ENCODE peak calls at places on chromosome 1, in seven cellular contexts. H, Z, W, O, V, N and I are unnamed samples.

GRCh38 chr1:183914283-183914682 is 109.4 kb downstream of the RGL1 start:
- DNase-seq in H (no peak), N (no peak), V (no peak), W (no peak), Z (no peak), O (no peak), I (no peak)

GRCh38 chr1:226882631-226883409 is 12.4 kb downstream of the PSEN2 start:
- DNase-seq in V (peak), Z (no peak), N (no peak), O (no peak), W (peak), H (no peak), I (peak)

GRCh38 chr1:23424171-23424959 is at the start of gene TCEA3:
- DNase-seq in W (peak), H (peak), V (no peak), O (peak), N (no peak), Z (no peak), I (peak)

GRCh38 chr1:56713112-56713511 is 68.0 kb downstream of the PRKAA2 start:
- DNase-seq in N (no peak), O (no peak), Z (no peak), H (no peak), V (no peak), W (no peak), I (no peak)

GRCh38 chr1:110783292-110783918 is 89.5 kb upstream of the CD53 start:
- DNase-seq in V (no peak), O (peak), N (no peak), Z (peak), W (no peak), H (peak), I (no peak)

GRCh38 chr1:235011064-235011598 is 117.5 kb downstream of the TOMM20 start:
- DNase-seq in O (no peak), Z (no peak), N (no peak), W (no peak), V (peak), H (no peak), I (no peak)

GRCh38 chr1:155124503-155125463 is 2.9 kb upstream of the EFNA1 start:
- DNase-seq in Z (no peak), V (no peak), W (no peak), O (no peak), H (no peak), N (no peak), I (no peak)

GRCh38 chr1:65165269-65166002 is 17.4 kb downstream of the AK4 start:
- DNase-seq in O (no peak), V (peak), H (no peak), W (no peak), N (no peak), Z (peak), I (no peak)

GRCh38 chr1:10730985-10731384 is 65.5 kb downstream of the CASZ1 start:
- DNase-seq in V (no peak), Z (no peak), W (no peak), N (no peak), H (peak), O (no peak), I (no peak)

GRCh38 chr1:10724948-10725852 is 71.2 kb downstream of the CASZ1 start:
- DNase-seq in Z (no peak), O (peak), H (no peak), W (no peak), N (no peak), V (no peak), I (no peak)

GRCh38 chr1:10727703-10728348 is 68.6 kb downstream of the CASZ1 start:
- DNase-seq in O (peak), N (no peak), V (no peak), W (no peak), H (no peak), Z (no peak), I (no peak)

GRCh38 chr1:10726355-10726754 is 70.1 kb downstream of the CASZ1 start:
- DNase-seq in O (no peak), V (no peak), W (no peak), H (no peak), N (no peak), Z (no peak), I (no peak)

GRCh38 chr1:10728595-10729410 is 67.6 kb downstream of the CASZ1 start:
- DNase-seq in Z (no peak), H (no peak), W (no peak), O (no peak), V (no peak), N (no peak), I (no peak)
- TF ChIP-seq TAF1 in Z (no peak), H (no peak), W (no peak), O (no peak), V (no peak), N (no peak), I (no peak)

GRCh38 chr1:6489383-6489765 is 2.1 kb downstream of the PLEKHG5 start:
- DNase-seq in N (no peak), O (no peak), H (no peak), V (no peak), W (no peak), Z (no peak), I (no peak)

GRCh38 chr1:6488602-6489382 is 2.7 kb downstream of the PLEKHG5 start:
- DNase-seq in N (no peak), O (no peak), Z (no peak), H (no peak), V (no peak), W (no peak), I (no peak)

GRCh38 chr1:6490181-6491075 is 1.0 kb downstream of the PLEKHG5 start:
- DNase-seq in W (peak), Z (peak), N (no peak), V (peak), O (peak), H (peak), I (peak)

GRCh38 chr1:6491076-6491449 is 404 bp downstream of the PLEKHG5 start:
- DNase-seq in V (no peak), N (no peak), O (no peak), Z (no peak), W (no peak), H (no peak), I (no peak)

GRCh38 chr1:6489799-6490180 is 1.7 kb downstream of the PLEKHG5 start:
- DNase-seq in W (peak), O (peak), V (peak), N (no peak), Z (peak), H (peak), I (peak)
- TF ChIP-seq POLR2AphosphoS5 in W (no peak), O (no peak), V (no peak), N (no peak), Z (no peak), H (no peak), I (no peak)

DNA sequence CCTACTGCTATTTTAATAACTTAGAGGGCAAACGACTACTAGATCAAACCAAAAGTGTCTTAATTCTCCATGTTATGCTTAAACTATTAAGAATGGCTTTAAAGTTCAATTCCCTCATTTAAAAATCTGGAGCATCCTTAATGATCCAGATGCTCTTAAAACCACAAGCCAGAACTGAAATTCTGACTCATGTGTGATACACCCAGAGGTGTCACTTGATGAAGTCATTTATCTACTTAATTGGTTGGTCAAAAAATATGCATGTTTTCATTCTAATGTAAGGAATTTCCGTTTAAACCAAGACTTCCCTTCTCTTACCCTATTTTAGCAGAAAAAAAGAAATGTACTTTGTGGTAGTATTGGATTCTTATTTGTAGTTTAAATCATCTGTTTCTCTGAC is 1261.2 kb upstream of the B3GALT2 start:
- DNase-seq in Z (no peak), H (no peak), N (no peak), V (no peak), O (no peak), W (no peak), I (no peak)
- TF ChIP-seq TAF1 in Z (no peak), H (no peak), N (no peak), V (no peak), O (no peak), W (no peak), I (no peak)

DNA sequence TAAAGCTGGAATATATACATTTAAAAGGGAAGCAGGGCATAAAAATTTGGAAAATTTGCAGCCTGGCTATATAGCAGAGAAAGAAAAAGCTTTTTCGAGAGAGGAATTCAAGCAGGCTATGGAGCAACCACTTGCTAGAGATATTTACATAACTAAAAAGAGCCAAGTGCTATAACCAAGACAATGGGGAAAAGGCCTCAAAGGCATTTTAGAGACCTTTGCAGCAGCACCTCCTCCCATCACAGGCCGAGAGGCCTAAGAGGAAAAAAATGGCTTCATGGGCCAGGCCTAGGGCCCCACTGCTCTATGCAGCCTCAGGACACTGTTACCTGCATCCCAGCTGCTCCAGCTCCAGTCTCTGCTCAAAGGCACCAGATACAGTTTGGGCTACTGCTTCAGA is 37.0 kb downstream of the CAPN9 start:
- DNase-seq in V (no peak), W (no peak), H (no peak), Z (no peak), O (no peak), N (no peak), I (no peak)
- TF ChIP-seq POLR2AphosphoS5 in V (no peak), W (no peak), H (no peak), Z (no peak), O (no peak), N (peak), I (no peak)

GRCh38 chr1:179169616-179170467 is 59.6 kb downstream of the ABL2 start:
- DNase-seq in Z (no peak), O (no peak), V (no peak), H (no peak), W (no peak), N (no peak), I (no peak)
- TF ChIP-seq TAF1 in Z (no peak), O (no peak), V (no peak), H (no peak), W (no peak), N (no peak), I (no peak)

DNA sequence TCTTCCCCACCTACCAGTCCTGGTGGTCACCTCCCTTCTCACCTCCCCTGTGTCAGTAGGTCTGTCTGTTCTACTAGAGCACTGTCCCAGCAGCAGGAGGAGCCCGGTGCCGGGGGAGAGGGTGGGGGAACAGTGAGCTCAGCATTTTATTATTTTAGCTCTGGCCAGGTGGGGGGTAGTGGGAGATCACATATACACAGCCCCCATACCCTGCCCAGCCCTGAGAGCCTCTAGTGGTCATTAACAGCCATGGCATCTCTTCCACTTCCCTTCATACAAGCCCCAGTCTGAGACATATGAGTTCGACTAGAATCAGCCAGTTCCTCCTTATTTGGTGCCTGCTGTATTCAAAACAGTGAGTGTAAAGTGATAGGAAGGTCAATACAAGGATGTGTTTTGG is at the start of gene TMOD4:
- DNase-seq in H (no peak), Z (peak), W (no peak), V (no peak), N (no peak), O (peak), I (no peak)
- TF ChIP-seq POLR2AphosphoS5 in H (no peak), Z (no peak), W (no peak), V (no peak), N (no peak), O (no peak), I (no peak)

DNA sequence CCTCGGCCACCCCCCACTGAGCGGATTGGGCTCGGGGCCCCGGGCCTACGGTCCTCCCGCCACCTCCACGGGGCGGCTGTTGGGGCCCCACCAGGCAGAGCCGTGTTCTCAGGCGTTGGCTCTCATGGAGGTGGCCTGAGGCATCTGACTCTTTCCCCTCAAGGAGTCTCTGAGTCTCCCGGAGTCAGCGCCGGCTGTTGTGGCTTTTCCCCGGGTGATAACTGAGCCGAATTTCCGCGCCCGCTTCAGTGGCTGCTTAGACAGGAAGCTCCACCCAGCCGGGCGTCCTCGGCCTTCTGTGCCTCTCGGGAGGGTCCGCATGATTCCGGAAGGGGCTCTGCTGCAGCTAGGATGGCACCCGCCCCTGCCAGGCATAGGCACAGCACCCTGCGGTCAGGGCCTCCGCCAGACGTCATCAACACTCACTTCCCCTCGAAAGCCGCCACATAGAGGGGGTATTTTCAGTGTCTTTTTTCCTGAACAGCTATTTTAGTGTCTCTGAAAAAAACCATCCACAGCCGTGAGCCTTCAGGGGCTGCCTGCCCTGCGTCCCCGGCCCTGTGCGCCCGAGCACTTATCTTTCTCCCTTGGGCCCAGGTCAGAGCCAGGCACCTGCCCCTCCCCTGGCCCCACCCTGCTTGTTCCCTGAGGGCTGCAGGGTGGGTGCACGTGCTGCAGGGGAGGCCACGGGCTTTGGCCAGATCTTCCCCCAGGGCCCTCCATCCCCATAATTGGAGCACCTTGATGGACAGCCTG is 72.9 kb downstream of the SKI start:
- DNase-seq in O (no peak), Z (no peak), V (peak), H (no peak), W (peak), N (no peak), I (peak)
- TF ChIP-seq TAF1 in O (no peak), Z (no peak), V (peak), H (no peak), W (no peak), N (no peak), I (no peak)

GRCh38 chr1:230176871-230177411 is 109.9 kb downstream of the GALNT2 start:
- DNase-seq in O (peak), Z (peak), V (no peak), W (no peak), H (no peak), N (no peak), I (no peak)
- TF ChIP-seq POLR2AphosphoS5 in O (no peak), Z (no peak), V (no peak), W (no peak), H (no peak), N (no peak), I (no peak)

GRCh38 chr1:182389619-182390047 is 2.0 kb downstream of the GLUL start:
- DNase-seq in N (no peak), W (peak), V (no peak), H (peak), Z (no peak), O (peak), I (peak)

GRCh38 chr1:182391028-182391361 is 595 bp downstream of the GLUL start:
- DNase-seq in Z (no peak), V (no peak), H (no peak), W (peak), N (no peak), O (no peak), I (no peak)

GRCh38 chr1:182394055-182394775 is 2.6 kb upstream of the GLUL start:
- DNase-seq in W (no peak), V (no peak), O (no peak), Z (no peak), H (no peak), N (no peak), I (no peak)

GRCh38 chr1:182391362-182392044 is at the start of gene GLUL:
- DNase-seq in N (peak), O (peak), H (peak), Z (peak), W (peak), V (no peak), I (peak)

DNA sequence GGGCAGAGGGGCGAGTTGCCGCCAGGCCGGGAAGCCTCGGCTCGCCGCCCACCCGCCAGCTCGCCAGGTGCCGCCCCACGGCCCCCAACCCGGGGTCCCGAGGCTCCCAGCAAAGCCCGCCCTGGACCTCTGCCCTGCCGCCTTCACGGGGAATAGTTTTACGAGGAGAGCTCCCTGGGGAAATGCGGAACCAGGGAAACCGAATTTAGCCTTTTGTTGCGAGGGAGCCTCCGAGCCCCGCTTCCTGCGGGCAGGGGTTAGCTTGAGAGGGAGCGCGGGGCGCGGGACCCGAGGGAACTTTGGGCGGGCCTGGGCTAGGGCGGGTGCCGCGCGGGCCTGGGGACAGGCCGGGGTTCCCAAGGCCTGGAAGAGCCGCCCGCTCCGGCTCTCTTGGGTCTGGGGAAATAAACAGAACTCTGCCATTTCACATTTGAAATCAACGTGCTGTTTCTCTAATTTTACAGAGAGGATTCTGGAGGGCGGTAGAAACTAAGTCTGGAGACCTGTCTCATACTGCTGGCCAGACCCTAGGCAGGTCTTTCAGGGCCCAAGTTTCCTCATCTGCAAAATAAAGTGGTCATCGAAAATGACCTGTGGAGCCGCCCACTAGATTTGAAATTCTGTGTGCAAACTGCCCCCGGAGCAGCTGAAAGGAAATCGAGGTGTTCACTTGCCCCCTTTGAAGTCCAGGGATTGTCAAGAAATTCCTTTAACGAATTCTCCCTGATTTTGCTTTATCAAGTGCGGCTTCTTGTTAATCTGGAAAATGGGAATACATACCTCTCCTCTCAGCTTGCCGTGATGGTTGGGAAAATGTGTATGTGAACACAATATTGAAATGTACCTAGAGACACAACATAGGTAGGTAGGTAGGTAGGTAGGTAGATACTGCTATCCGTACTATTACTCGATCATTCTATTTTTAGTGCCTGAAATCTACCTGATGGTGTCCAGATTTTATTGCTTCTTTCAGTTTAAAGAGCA is 747 bp upstream of the GLUL start:
- DNase-seq in N (no peak), V (no peak), H (no peak), W (peak), O (no peak), Z (no peak), I (no peak)
- TF ChIP-seq TAF1 in N (no peak), V (no peak), H (no peak), W (no peak), O (no peak), Z (no peak), I (no peak)

GRCh38 chr1:236523704-236524141 is at the start of gene LGALS8:
- DNase-seq in V (no peak), O (peak), W (peak), H (peak), N (no peak), Z (peak), I (peak)
- TF ChIP-seq POLR2AphosphoS5 in V (no peak), O (no peak), W (no peak), H (peak), N (no peak), Z (peak), I (no peak)